ENCODE peak calls at places on chromosomes 13 and 19, in nine cellular contexts. K is RWPE1; W is activated gamma-delta T cell treated with anti-CD3 and anti-CD28 coated beads, Interleukin-2, amount 50 U/mL, for 16 hours; N is activated CD4-positive, alpha-beta memory T cell treated with anti-CD3 and anti-CD28 coated beads, Interleukin-2, amount 10 ng/mL, durations not matched to agents 7 days and 5 days; D is left cardiac atrium; O is NCI-H446 treated with DMSO at 0.1 percent for 48 hours; Y is T-helper 17 cell; J is M059J; C is non-pigmented ciliary epithelial cell. P is an unnamed sample.

GRCh38 chr13:107450931-107451330 is 764.4 kb downstream of the LIG4 start:
- DNase-seq in K (peak), W (no peak), N (no peak), D (peak), O (no peak), Y (no peak), J (peak), C (peak), P (no peak)

GRCh38 chr13:47299316-47299715 is 402.5 kb upstream of the HTR2A start:
- DNase-seq in K (no peak), W (no peak), N (no peak), D (no peak), O (no peak), Y (no peak), J (peak), C (no peak), P (no peak)

GRCh38 chr13:33052446-33052845 is 36.2 kb downstream of the KL start:
- DNase-seq in K (no peak), W (no peak), N (no peak), D (no peak), O (no peak), Y (no peak), J (no peak), C (no peak), P (no peak)

GRCh38 chr19:31312004-31312403 is 37.2 kb downstream of the TSHZ3 start:
- DNase-seq in K (no peak), W (no peak), N (no peak), D (no peak), O (no peak), Y (no peak), J (peak), C (peak), P (no peak)

GRCh38 chr13:113077953-113078894 is 27.4 kb upstream of the F7 start:
- DNase-seq in K (no peak), W (no peak), N (no peak), D (no peak), O (no peak), Y (no peak), J (no peak), C (no peak), P (no peak)

GRCh38 chr19:13447978-13448377 is 58.3 kb downstream of the CACNA1A start:
- DNase-seq in K (no peak), W (no peak), N (no peak), D (no peak), O (no peak), Y (no peak), J (no peak), C (no peak), P (no peak)

GRCh38 chr13:49669735-49670309 is 21.5 kb downstream of the EBPL start:
- DNase-seq in K (peak), W (no peak), N (peak), D (peak), O (peak), Y (no peak), J (peak), C (no peak), P (peak)

GRCh38 chr19:17296278-17296677 is 6.9 kb downstream of the ABHD8 start:
- DNase-seq in K (peak), W (no peak), N (no peak), D (no peak), O (no peak), Y (no peak), J (peak), C (no peak), P (no peak)

GRCh38 chr13:80742027-80742426 is 401.1 kb upstream of the SPRY2 start:
- DNase-seq in K (no peak), W (no peak), N (no peak), D (no peak), O (no peak), Y (no peak), J (no peak), C (no peak), P (no peak)

GRCh38 chr19:35959040-35959967 is 23.1 kb downstream of the LRFN3 start:
- DNase-seq in K (no peak), W (peak), N (peak), D (peak), O (no peak), Y (peak), J (no peak), C (no peak), P (no peak)

GRCh38 chr19:35398570-35398969 is 27.7 kb downstream of the GPR42 start:
- DNase-seq in K (no peak), W (no peak), N (no peak), D (no peak), O (no peak), Y (no peak), J (no peak), C (no peak), P (no peak)

GRCh38 chr13:90702050-90702449 is 645.4 kb upstream of the MIR17HG start:
- DNase-seq in K (no peak), W (no peak), N (no peak), D (no peak), O (no peak), Y (no peak), J (no peak), C (no peak), P (no peak)

GRCh38 chr19:13864513-13865242 is 12.3 kb upstream of the NANOS3 start:
- DNase-seq in K (no peak), W (no peak), N (no peak), D (no peak), O (no peak), Y (no peak), J (no peak), C (no peak), P (no peak)

GRCh38 chr19:7792286-7792685 is 29.2 kb downstream of the CLEC4M start:
- DNase-seq in K (no peak), W (no peak), N (no peak), D (no peak), O (no peak), Y (no peak), J (no peak), C (no peak), P (no peak)

GRCh38 chr19:47582320-47582909 is 9.5 kb upstream of the ZNF541 start:
- DNase-seq in K (no peak), W (no peak), N (no peak), D (no peak), O (no peak), Y (no peak), J (peak), C (peak), P (no peak)

GRCh38 chr19:13086341-13086740 is 16.3 kb downstream of the LYL1 start:
- DNase-seq in K (no peak), W (no peak), N (no peak), D (no peak), O (no peak), Y (no peak), J (no peak), C (no peak), P (no peak)

GRCh38 chr13:78228940-78229339 is 310.3 kb upstream of the EDNRB start:
- DNase-seq in K (no peak), W (no peak), N (no peak), D (no peak), O (no peak), Y (no peak), J (peak), C (no peak), P (no peak)

GRCh38 chr19:3335431-3336350 is 30.7 kb upstream of the NFIC start:
- DNase-seq in K (no peak), W (no peak), N (no peak), D (peak), O (no peak), Y (no peak), J (peak), C (no peak), P (no peak)

GRCh38 chr19:16605552-16605951 is 22.5 kb downstream of the MED26 start:
- DNase-seq in K (no peak), W (no peak), N (no peak), D (no peak), O (peak), Y (no peak), J (no peak), C (no peak), P (no peak)

GRCh38 chr13:113557013-113557412 is 27.5 kb upstream of the TFDP1 start:
- DNase-seq in K (no peak), W (no peak), N (peak), D (no peak), O (no peak), Y (no peak), J (no peak), C (no peak), P (no peak)

GRCh38 chr19:15123900-15124299 is 16.7 kb downstream of the SYDE1 start:
- DNase-seq in K (no peak), W (no peak), N (no peak), D (peak), O (peak), Y (no peak), J (no peak), C (no peak), P (no peak)

P was measured in HAP-1.